ENCODE peak calls at places on chromosomes 12 and 14, in seven cellular contexts. W is tibial artery; B is astrocyte; S is neural progenitor cell; E is body of pancreas; A is RWPE1; V is CD8-positive, alpha-beta T cell. M is an unnamed sample.

GRCh38 chr12:27513155-27513824 is 10.7 kb upstream of the PPFIBP1 start:
- DNase-seq in W (no peak), B (no peak), S (no peak), E (no peak), A (no peak), V (no peak), M (no peak)

GRCh38 chr12:11846504-11846903 is 197.0 kb downstream of the ETV6 start:
- DNase-seq in W (no peak), B (no peak), S (no peak), E (no peak), A (no peak), V (no peak), M (no peak)

GRCh38 chr12:53751336-53752191 is at the start of gene CISTR:
- DNase-seq in W (peak; percentile 63), B (no peak), S (peak; percentile 88), E (no peak), A (no peak), V (peak; percentile 25), M (peak; percentile 81)

GRCh38 chr12:107891967-107892366 is 117.5 kb downstream of the ASCL4 start:
- DNase-seq in W (no peak), B (no peak), S (peak; percentile 56), E (no peak), A (no peak), V (no peak), M (peak; percentile 65)

GRCh38 chr14:90575336-90575735 is 178.5 kb downstream of the CALM1 start:
- DNase-seq in W (no peak), B (no peak), S (no peak), E (no peak), A (no peak), V (no peak), M (no peak)

GRCh38 chr14:22282429-22282828 is 306.6 kb downstream of the DAD1 start:
- DNase-seq in W (no peak), B (no peak), S (no peak), E (no peak), A (no peak), V (no peak), M (no peak)

GRCh38 chr12:93657076-93657475 is 20.1 kb upstream of the CRADD start:
- DNase-seq in W (no peak), B (no peak), S (no peak), E (no peak), A (no peak), V (no peak), M (no peak)

GRCh38 chr12:94308612-94309011 is 151.1 kb downstream of the CEP83 start:
- DNase-seq in W (no peak), B (peak; percentile 31), S (no peak), E (no peak), A (no peak), V (no peak), M (no peak)

GRCh38 chr12:57693317-57693658 is 644 bp upstream of the OS9 start:
- DNase-seq in W (no peak), B (no peak), S (peak; percentile 4), E (peak; percentile 26), A (no peak), V (peak; percentile 8), M (no peak)

GRCh38 chr12:124438415-124439056 is 128.9 kb downstream of the NCOR2 start:
- DNase-seq in W (no peak), B (no peak), S (peak; percentile 52), E (no peak), A (no peak), V (no peak), M (peak; percentile 71)

GRCh38 chr12:124440841-124441381 is 126.5 kb downstream of the NCOR2 start:
- DNase-seq in W (no peak), B (no peak), S (peak; percentile 31), E (no peak), A (no peak), V (no peak), M (no peak)

GRCh38 chr12:124441443-124442190 is 125.8 kb downstream of the NCOR2 start:
- DNase-seq in W (no peak), B (peak; percentile 98), S (no peak), E (no peak), A (peak; percentile 89), V (no peak), M (no peak)

GRCh38 chr12:124442281-124442680 is 125.1 kb downstream of the NCOR2 start:
- DNase-seq in W (no peak), B (no peak), S (no peak), E (no peak), A (no peak), V (no peak), M (no peak)

DNA sequence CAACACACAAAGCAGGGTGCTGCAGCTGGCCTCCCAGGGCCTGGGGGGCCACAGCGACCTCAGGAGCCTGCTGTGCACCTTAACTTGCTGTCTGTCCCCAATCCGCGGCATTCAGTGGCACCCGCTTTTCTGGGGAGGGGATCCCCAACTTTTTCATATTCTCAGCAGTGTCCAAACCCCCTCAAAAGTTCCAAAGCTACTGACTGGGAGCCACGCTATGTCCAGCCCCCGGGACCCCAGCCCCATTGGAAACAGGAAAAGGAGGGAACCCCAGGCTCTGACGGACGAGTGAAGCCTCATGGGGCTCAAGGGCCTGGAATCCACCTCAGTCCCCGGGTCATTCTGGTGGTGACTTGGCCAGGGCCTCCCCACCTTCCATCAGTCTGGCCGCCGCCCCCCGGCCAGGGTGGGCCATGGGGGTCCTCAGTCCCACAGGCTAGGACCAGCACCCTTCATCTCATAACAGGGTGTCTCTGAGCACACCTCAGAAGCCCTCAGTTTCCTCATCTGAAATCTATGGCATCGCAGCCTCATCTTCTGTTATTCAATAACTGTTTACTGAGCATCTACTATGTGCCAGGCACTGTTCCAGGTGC is 127.3 kb downstream of the NCOR2 start:
- DNase-seq in W (no peak), B (no peak), S (no peak), E (no peak), A (no peak), V (no peak), M (no peak)
- H3K27ac ChIP-seq in W (peak overlapping the region; percentile 56), B (peak overlapping the region; percentile 88), S (no peak overlapping the region), E (no peak overlapping the region), A (peak overlapping the region; percentile 90), V (no peak overlapping the region), M (no peak overlapping the region)

GRCh38 chr14:30748343-30748742 is 126.0 kb upstream of the COCH start:
- DNase-seq in W (no peak), B (no peak), S (no peak), E (no peak), A (no peak), V (no peak), M (no peak)

GRCh38 chr14:30753452-30753851 is 120.9 kb upstream of the COCH start:
- DNase-seq in W (no peak), B (no peak), S (no peak), E (no peak), A (no peak), V (no peak), M (no peak)

GRCh38 chr14:30756594-30756993 is 117.8 kb upstream of the COCH start:
- DNase-seq in W (no peak), B (no peak), S (no peak), E (no peak), A (no peak), V (no peak), M (no peak)

GRCh38 chr14:30754778-30755177 is 119.6 kb upstream of the COCH start:
- DNase-seq in W (no peak), B (no peak), S (no peak), E (no peak), A (no peak), V (no peak), M (no peak)

DNA sequence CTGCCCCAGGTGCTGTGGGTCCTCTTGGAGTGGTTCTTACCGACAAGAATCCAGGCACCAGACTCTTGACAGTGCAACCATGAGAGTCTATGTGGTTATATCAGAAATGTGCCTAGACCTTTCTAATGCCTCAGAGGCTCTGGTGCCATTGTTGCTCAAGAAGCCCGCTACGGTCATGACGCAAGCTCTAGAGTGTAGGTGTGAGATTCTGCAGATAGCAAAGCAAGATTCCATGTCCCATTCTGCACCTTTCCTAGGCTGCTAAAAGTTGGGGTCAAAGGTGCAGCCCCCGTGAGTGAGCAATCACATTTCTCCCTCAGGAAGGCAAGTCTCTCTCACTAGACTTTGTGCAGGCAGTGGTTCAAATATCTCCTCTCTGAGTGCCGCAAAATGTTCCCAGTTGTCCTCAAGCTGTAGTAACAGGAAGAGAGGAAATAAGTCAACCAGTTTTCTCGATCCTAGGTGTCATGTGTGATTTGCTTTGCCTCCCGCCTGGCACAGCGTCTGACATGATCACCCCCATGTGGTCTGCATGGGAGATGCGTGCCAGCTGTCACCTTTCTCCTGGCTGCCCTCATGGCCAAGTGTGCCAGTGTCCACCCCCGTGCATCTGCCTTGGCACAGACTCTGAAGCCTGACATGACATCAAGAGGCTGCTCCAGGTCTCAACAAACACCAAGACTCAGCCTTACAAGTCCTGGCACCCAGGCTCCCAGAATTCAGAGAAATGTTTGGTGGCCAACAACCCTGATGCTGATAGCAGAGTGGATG is 122.5 kb upstream of the COCH start:
- DNase-seq in W (no peak), B (no peak), S (no peak), E (no peak), A (no peak), V (no peak), M (peak; percentile 51)
- TF ChIP-seq CTCF in W (no peak), B (no peak), S (no peak), E (no peak), A (no peak), V (no peak), M (peak; percentile 50)

DNA sequence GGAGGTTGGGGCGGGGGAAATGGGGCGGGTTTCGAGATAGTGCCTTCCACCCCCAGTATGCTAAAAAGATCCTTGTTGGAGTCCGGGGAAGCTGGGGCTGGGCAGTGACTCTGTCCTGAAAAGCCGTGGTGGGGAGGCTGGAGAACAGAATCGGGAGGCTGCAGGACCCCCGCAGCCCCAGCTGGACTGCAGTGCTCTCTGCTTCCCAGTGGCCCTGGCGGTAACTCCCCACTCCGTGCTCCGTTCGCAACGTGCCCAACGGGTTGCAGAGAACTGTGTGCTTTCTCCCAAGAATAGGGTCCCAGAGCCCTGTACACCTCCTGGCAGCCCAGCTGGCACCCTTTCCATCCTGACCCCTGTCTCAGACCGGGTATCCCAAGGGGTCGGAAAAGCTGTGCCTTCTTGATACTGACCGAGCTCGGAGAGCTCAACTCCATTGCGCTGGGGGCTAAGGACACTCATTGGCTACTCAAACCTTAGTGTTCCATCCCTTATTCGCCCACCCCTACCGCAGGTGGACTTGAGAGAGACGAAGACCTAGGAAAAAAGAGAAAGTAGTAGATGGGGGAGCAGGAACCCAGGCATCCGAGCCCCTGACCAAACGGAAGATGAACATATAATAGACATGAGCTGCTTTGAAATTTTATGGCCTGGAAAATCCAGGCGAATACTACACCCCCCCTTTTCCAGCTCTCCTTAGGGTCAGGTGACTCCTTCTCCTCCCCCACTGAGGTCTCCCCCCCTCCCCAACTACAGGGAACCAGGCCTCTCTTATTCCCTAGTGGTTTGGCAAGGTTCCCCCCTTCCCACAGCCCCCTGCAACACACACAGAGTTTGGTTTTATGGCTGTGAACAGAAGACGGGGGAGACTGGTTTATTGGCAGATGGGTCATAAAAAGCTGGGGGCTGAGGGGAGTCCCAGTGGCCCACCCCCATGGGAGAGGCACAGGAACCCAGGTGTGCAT is 1.3 kb downstream of the GDF11 start:
- DNase-seq in W (no peak), B (no peak), S (peak; percentile 47), E (no peak), A (no peak), V (no peak), M (peak; percentile 78)
- H3K27ac ChIP-seq in W (no peak overlapping the region), B (no peak overlapping the region), S (peak overlapping the region; percentile 91), E (no peak overlapping the region), A (peak overlapping the region; percentile 83), V (peak overlapping the region; percentile 33), M (peak overlapping the region; percentile 34)

DNA sequence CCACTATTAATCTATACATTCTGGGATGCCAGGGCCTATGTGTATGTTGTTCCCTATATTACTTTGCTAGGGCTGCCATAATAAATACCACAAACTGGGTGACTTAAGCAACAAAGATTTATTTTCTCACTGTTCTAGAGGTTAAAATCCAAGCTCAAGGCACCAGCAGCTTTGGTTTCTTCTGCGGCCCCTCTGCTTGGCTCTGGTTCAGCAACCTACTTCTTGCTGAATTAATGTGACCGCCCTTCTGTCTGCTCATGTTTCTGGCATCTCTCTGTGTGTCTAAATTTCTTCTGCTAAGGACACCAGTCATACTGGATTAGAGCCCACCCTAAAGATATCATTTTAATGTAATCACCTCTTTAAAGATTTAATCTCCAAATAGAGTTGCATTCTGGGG is 84.7 kb downstream of the ZNF664 start:
- DNase-seq in W (no peak), B (peak; percentile 25), S (no peak), E (no peak), A (no peak), V (no peak), M (no peak)
- TF ChIP-seq CTCF in W (no peak), B (no peak), S (no peak), E (no peak), A (no peak), V (no peak), M (no peak)

M was measured in endodermal cell.